ENCODE peak calls at places on chromosomes 16 and 17, in nine cellular contexts. One of them, this sample, is unnamed. For H3K9me3, the result is how much of the 10 kb centered on the place peaks cover.

GRCh38 chr16:24668481-24669001 is 60.9 kb upstream of the TNRC6A start:
- DNase-seq in mammary epithelial cell: peak
- DNase-seq in upper lobe of left lung: no peak
- DNase-seq in endothelial cell of umbilical vein: peak
- DNase-seq in psoas muscle: no peak
- DNase-seq in heart left ventricle: no peak
- DNase-seq in Caco-2: no peak
- DNase-seq in Peyer's patch: no peak
- DNase-seq in CD8-positive, alpha-beta T cell: no peak
- DNase-seq in this sample: no peak

GRCh38 chr17:49519781-49520180 is 24.7 kb downstream of the NGFR start:
- DNase-seq in heart left ventricle: no peak
- DNase-seq in upper lobe of left lung: no peak
- DNase-seq in Peyer's patch: peak
- DNase-seq in endothelial cell of umbilical vein: no peak
- DNase-seq in Caco-2: no peak
- DNase-seq in psoas muscle: no peak
- DNase-seq in mammary epithelial cell: no peak
- DNase-seq in CD8-positive, alpha-beta T cell: no peak
- DNase-seq in this sample: no peak

GRCh38 chr17:42760652-42761581 is at the start of gene RAMP2:
- DNase-seq in mammary epithelial cell: no peak
- DNase-seq in CD8-positive, alpha-beta T cell: peak
- DNase-seq in endothelial cell of umbilical vein: peak
- DNase-seq in psoas muscle: peak
- DNase-seq in Caco-2: peak
- DNase-seq in Peyer's patch: no peak
- DNase-seq in heart left ventricle: peak
- DNase-seq in upper lobe of left lung: no peak
- DNase-seq in this sample: no peak

GRCh38 chr16:762595-763268 is 2.2 kb downstream of the MSLN start:
- DNase-seq in heart left ventricle: peak
- DNase-seq in CD8-positive, alpha-beta T cell: no peak
- DNase-seq in psoas muscle: no peak
- DNase-seq in Peyer's patch: no peak
- DNase-seq in Caco-2: no peak
- DNase-seq in endothelial cell of umbilical vein: no peak
- DNase-seq in upper lobe of left lung: no peak
- DNase-seq in mammary epithelial cell: no peak
- DNase-seq in this sample: no peak

GRCh38 chr17:49699967-49700575 is 7.7 kb downstream of the SLC35B1 start:
- DNase-seq in Peyer's patch: no peak
- DNase-seq in upper lobe of left lung: no peak
- DNase-seq in Caco-2: no peak
- DNase-seq in heart left ventricle: peak
- DNase-seq in mammary epithelial cell: no peak
- DNase-seq in CD8-positive, alpha-beta T cell: no peak
- DNase-seq in psoas muscle: no peak
- DNase-seq in endothelial cell of umbilical vein: no peak
- DNase-seq in this sample: no peak

GRCh38 chr16:62213763-62214162 is 177.5 kb upstream of the CDH8 start:
- DNase-seq in endothelial cell of umbilical vein: no peak
- DNase-seq in Caco-2: peak
- DNase-seq in Peyer's patch: no peak
- DNase-seq in CD8-positive, alpha-beta T cell: no peak
- DNase-seq in heart left ventricle: no peak
- DNase-seq in psoas muscle: no peak
- DNase-seq in upper lobe of left lung: no peak
- DNase-seq in mammary epithelial cell: no peak
- DNase-seq in this sample: no peak

GRCh38 chr16:89593841-89594240 is 18.3 kb downstream of the CPNE7 start:
- DNase-seq in Caco-2: no peak
- DNase-seq in psoas muscle: no peak
- DNase-seq in CD8-positive, alpha-beta T cell: peak
- DNase-seq in mammary epithelial cell: no peak
- DNase-seq in upper lobe of left lung: no peak
- DNase-seq in endothelial cell of umbilical vein: no peak
- DNase-seq in Peyer's patch: no peak
- DNase-seq in heart left ventricle: no peak
- DNase-seq in this sample: no peak

GRCh38 chr17:75876190-75876937 is 2.0 kb downstream of the TRIM47 start:
- DNase-seq in CD8-positive, alpha-beta T cell: peak
- DNase-seq in Caco-2: no peak
- DNase-seq in endothelial cell of umbilical vein: peak
- DNase-seq in upper lobe of left lung: peak
- DNase-seq in psoas muscle: no peak
- DNase-seq in heart left ventricle: peak
- DNase-seq in mammary epithelial cell: peak
- DNase-seq in Peyer's patch: peak
- DNase-seq in this sample: no peak

GRCh38 chr16:90046971-90047713 is 27.9 kb upstream of the DBNDD1 start:
- DNase-seq in Caco-2: peak
- DNase-seq in heart left ventricle: peak
- DNase-seq in psoas muscle: peak
- DNase-seq in mammary epithelial cell: no peak
- DNase-seq in endothelial cell of umbilical vein: peak
- DNase-seq in CD8-positive, alpha-beta T cell: no peak
- DNase-seq in upper lobe of left lung: peak
- DNase-seq in Peyer's patch: peak
- DNase-seq in this sample: no peak

GRCh38 chr17:4186244-4186920 is 43.4 kb downstream of the CYB5D2 start:
- DNase-seq in heart left ventricle: no peak
- DNase-seq in Peyer's patch: no peak
- DNase-seq in mammary epithelial cell: no peak
- DNase-seq in Caco-2: no peak
- DNase-seq in psoas muscle: no peak
- DNase-seq in endothelial cell of umbilical vein: no peak
- DNase-seq in upper lobe of left lung: no peak
- DNase-seq in CD8-positive, alpha-beta T cell: no peak
- DNase-seq in this sample: no peak

GRCh38 chr16:57358527-57359095 is at the start of gene CCL22:
- DNase-seq in psoas muscle: no peak
- DNase-seq in mammary epithelial cell: no peak
- DNase-seq in heart left ventricle: no peak
- DNase-seq in upper lobe of left lung: peak
- DNase-seq in Caco-2: no peak
- DNase-seq in Peyer's patch: peak
- DNase-seq in endothelial cell of umbilical vein: no peak
- DNase-seq in CD8-positive, alpha-beta T cell: no peak
- DNase-seq in this sample: no peak

GRCh38 chr17:20994779-20995149 is 48.0 kb downstream of the USP22 start:
- DNase-seq in Caco-2: no peak
- DNase-seq in heart left ventricle: no peak
- DNase-seq in upper lobe of left lung: no peak
- DNase-seq in Peyer's patch: no peak
- DNase-seq in mammary epithelial cell: no peak
- DNase-seq in endothelial cell of umbilical vein: no peak
- DNase-seq in psoas muscle: no peak
- DNase-seq in CD8-positive, alpha-beta T cell: no peak
- DNase-seq in this sample: no peak

GRCh38 chr17:49496183-49496865 is 1.2 kb downstream of the NGFR start:
- DNase-seq in CD8-positive, alpha-beta T cell: peak
- DNase-seq in Caco-2: peak
- DNase-seq in upper lobe of left lung: peak
- DNase-seq in psoas muscle: peak
- DNase-seq in endothelial cell of umbilical vein: peak
- DNase-seq in mammary epithelial cell: peak
- DNase-seq in heart left ventricle: peak
- DNase-seq in Peyer's patch: peak
- DNase-seq in this sample: no peak

GRCh38 chr17:49739662-49740271 is 24.2 kb downstream of the FAM117A start:
- DNase-seq in mammary epithelial cell: peak
- DNase-seq in Caco-2: no peak
- DNase-seq in Peyer's patch: peak
- DNase-seq in heart left ventricle: peak
- DNase-seq in upper lobe of left lung: peak
- DNase-seq in psoas muscle: peak
- DNase-seq in CD8-positive, alpha-beta T cell: peak
- DNase-seq in endothelial cell of umbilical vein: peak
- DNase-seq in this sample: no peak

GRCh38 chr17:79838541-79839274 is 532 bp downstream of the CBX4 start:
- DNase-seq in mammary epithelial cell: peak
- DNase-seq in Caco-2: peak
- DNase-seq in endothelial cell of umbilical vein: peak
- DNase-seq in CD8-positive, alpha-beta T cell: peak
- DNase-seq in upper lobe of left lung: peak
- DNase-seq in psoas muscle: peak
- DNase-seq in heart left ventricle: no peak
- DNase-seq in Peyer's patch: peak
- DNase-seq in this sample: no peak

GRCh38 chr16:88706288-88706964 is at the start of the genes CTU2 and RNF166:
- DNase-seq in endothelial cell of umbilical vein: peak
- DNase-seq in psoas muscle: peak
- DNase-seq in Peyer's patch: peak
- DNase-seq in mammary epithelial cell: peak
- DNase-seq in upper lobe of left lung: peak
- DNase-seq in heart left ventricle: peak
- DNase-seq in CD8-positive, alpha-beta T cell: peak
- DNase-seq in Caco-2: peak
- DNase-seq in this sample: peak

GRCh38 chr16:84310642-84311041 is 16.0 kb downstream of the WFDC1 start:
- DNase-seq in psoas muscle: no peak
- DNase-seq in Peyer's patch: no peak
- DNase-seq in endothelial cell of umbilical vein: no peak
- DNase-seq in heart left ventricle: no peak
- DNase-seq in Caco-2: no peak
- DNase-seq in CD8-positive, alpha-beta T cell: no peak
- DNase-seq in mammary epithelial cell: no peak
- DNase-seq in upper lobe of left lung: no peak
- DNase-seq in this sample: no peak

GRCh38 chr17:58639681-58640080 is 52.2 kb downstream of the TEX14 start:
- DNase-seq in Caco-2: no peak
- DNase-seq in CD8-positive, alpha-beta T cell: no peak
- DNase-seq in endothelial cell of umbilical vein: no peak
- DNase-seq in psoas muscle: no peak
- DNase-seq in heart left ventricle: no peak
- DNase-seq in Peyer's patch: no peak
- DNase-seq in upper lobe of left lung: no peak
- DNase-seq in mammary epithelial cell: no peak
- DNase-seq in this sample: no peak

GRCh38 chr17:49996495-49997255 is 1.7 kb upstream of the DLX3 start:
- DNase-seq in psoas muscle: peak
- DNase-seq in heart left ventricle: peak
- DNase-seq in mammary epithelial cell: no peak
- DNase-seq in CD8-positive, alpha-beta T cell: peak
- DNase-seq in upper lobe of left lung: peak
- DNase-seq in Caco-2: peak
- DNase-seq in Peyer's patch: peak
- DNase-seq in endothelial cell of umbilical vein: peak
- DNase-seq in this sample: no peak

GRCh38 chr16:7340938-7341337 is 8.3 kb downstream of the RBFOX1 start:
- DNase-seq in upper lobe of left lung: no peak
- DNase-seq in psoas muscle: no peak
- DNase-seq in Caco-2: no peak
- DNase-seq in endothelial cell of umbilical vein: no peak
- DNase-seq in CD8-positive, alpha-beta T cell: no peak
- DNase-seq in heart left ventricle: no peak
- DNase-seq in mammary epithelial cell: no peak
- DNase-seq in Peyer's patch: no peak
- DNase-seq in this sample: no peak

DNA sequence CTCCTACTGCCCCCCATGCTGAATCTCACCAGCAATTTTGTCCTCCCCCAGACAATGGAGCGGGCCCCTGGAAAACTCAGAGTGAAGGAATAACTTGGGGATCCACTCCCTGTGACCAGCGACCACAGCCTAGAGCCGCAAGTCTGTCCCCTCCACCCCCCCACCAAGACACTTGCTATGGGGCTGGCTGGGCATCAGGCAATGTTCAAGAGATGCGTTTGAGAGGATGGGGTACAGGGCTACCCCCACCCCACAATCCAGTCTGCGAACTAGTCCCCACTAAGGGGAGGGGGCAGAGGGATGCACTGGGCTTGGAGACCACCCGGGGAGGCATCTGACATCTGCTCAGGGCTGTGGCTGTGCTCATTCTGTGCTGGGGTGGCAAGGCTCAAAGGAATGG is 2.4 kb downstream of the PPL start:
- DNase-seq in psoas muscle: no peak
- DNase-seq in endothelial cell of umbilical vein: no peak
- DNase-seq in mammary epithelial cell: no peak
- DNase-seq in upper lobe of left lung: no peak
- DNase-seq in Peyer's patch: no peak
- DNase-seq in CD8-positive, alpha-beta T cell: no peak
- DNase-seq in Caco-2: no peak
- DNase-seq in heart left ventricle: no peak
- DNase-seq in this sample: no peak
- H3K4me3 ChIP-seq in psoas muscle: no peak
- H3K4me3 ChIP-seq in endothelial cell of umbilical vein: no peak
- H3K4me3 ChIP-seq in mammary epithelial cell: no peak
- H3K4me3 ChIP-seq in upper lobe of left lung: no peak
- H3K4me3 ChIP-seq in Peyer's patch: no peak
- H3K4me3 ChIP-seq in CD8-positive, alpha-beta T cell: no peak
- H3K4me3 ChIP-seq in Caco-2: no peak
- H3K4me3 ChIP-seq in heart left ventricle: no peak
- H3K4me3 ChIP-seq in this sample: no peak

GRCh38 chr16:34758835-34759234 is 1299.4 kb downstream of the TP53TG3F start:
- DNase-seq in Caco-2: no peak
- DNase-seq in Peyer's patch: no peak
- DNase-seq in heart left ventricle: no peak
- DNase-seq in psoas muscle: no peak
- DNase-seq in upper lobe of left lung: no peak
- DNase-seq in CD8-positive, alpha-beta T cell: no peak
- DNase-seq in endothelial cell of umbilical vein: no peak
- DNase-seq in mammary epithelial cell: no peak
- DNase-seq in this sample: no peak
- H3K9me3 ChIP-seq in Caco-2: under half
- H3K9me3 ChIP-seq in Peyer's patch: under half
- H3K9me3 ChIP-seq in heart left ventricle: under half
- H3K9me3 ChIP-seq in psoas muscle: half or more
- H3K9me3 ChIP-seq in upper lobe of left lung: under half
- H3K9me3 ChIP-seq in CD8-positive, alpha-beta T cell: under half
- H3K9me3 ChIP-seq in endothelial cell of umbilical vein: under half
- H3K9me3 ChIP-seq in mammary epithelial cell: half or more
- H3K9me3 ChIP-seq in this sample: under half

GRCh38 chr17:82297804-82298537 is 19.4 kb downstream of the CD7 start:
- DNase-seq in Caco-2: no peak
- DNase-seq in psoas muscle: peak
- DNase-seq in heart left ventricle: peak
- DNase-seq in Peyer's patch: peak
- DNase-seq in mammary epithelial cell: peak
- DNase-seq in endothelial cell of umbilical vein: peak
- DNase-seq in CD8-positive, alpha-beta T cell: peak
- DNase-seq in upper lobe of left lung: peak
- DNase-seq in this sample: peak
- TF ChIP-seq CTCF in Caco-2: no peak
- TF ChIP-seq CTCF in psoas muscle: no peak
- TF ChIP-seq CTCF in heart left ventricle: no peak
- TF ChIP-seq CTCF in Peyer's patch: no peak
- TF ChIP-seq CTCF in mammary epithelial cell: no peak
- TF ChIP-seq CTCF in endothelial cell of umbilical vein: no peak
- TF ChIP-seq CTCF in CD8-positive, alpha-beta T cell: no peak
- TF ChIP-seq CTCF in upper lobe of left lung: peak
- TF ChIP-seq CTCF in this sample: no peak

DNA sequence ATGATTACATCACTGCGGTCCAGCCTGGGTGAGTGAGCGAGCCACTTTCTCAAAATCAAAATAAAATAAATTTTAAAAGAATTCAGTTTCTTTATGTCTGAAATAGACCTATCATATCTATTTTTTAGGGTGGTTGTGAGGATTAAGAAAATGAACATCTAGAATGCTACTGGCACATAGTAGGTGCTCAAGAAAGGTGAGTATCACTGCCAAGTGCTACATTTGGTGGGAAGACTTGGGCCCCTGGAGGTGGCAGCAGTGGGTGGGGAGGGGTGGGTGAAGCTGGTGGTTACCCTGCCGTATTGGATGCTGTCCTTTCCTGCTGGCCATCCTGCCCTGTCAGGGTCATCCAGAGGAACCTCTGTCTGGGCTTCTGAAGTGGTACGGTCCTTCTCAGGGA is 50.3 kb downstream of the ABCC6 start:
- DNase-seq in psoas muscle: no peak
- DNase-seq in upper lobe of left lung: no peak
- DNase-seq in heart left ventricle: no peak
- DNase-seq in Caco-2: no peak
- DNase-seq in mammary epithelial cell: no peak
- DNase-seq in Peyer's patch: no peak
- DNase-seq in endothelial cell of umbilical vein: no peak
- DNase-seq in CD8-positive, alpha-beta T cell: no peak
- DNase-seq in this sample: no peak
- H3K4me3 ChIP-seq in psoas muscle: no peak
- H3K4me3 ChIP-seq in upper lobe of left lung: no peak
- H3K4me3 ChIP-seq in heart left ventricle: no peak
- H3K4me3 ChIP-seq in Caco-2: no peak
- H3K4me3 ChIP-seq in mammary epithelial cell: no peak
- H3K4me3 ChIP-seq in Peyer's patch: no peak
- H3K4me3 ChIP-seq in endothelial cell of umbilical vein: no peak
- H3K4me3 ChIP-seq in CD8-positive, alpha-beta T cell: no peak
- H3K4me3 ChIP-seq in this sample: no peak